ENCODE peak calls at places on chromosomes 7 and 10, in four cellular contexts. K is CD8-positive, alpha-beta T cell; O is breast epithelium; F is IMR-90. T is an unnamed sample.

GRCh38 chr10:6840766-6841165 is 260.7 kb upstream of the PRKCQ start:
- DNase-seq in K (no peak), F (peak; percentile 60), O (no peak), T (no peak)

GRCh38 chr7:100044719-100045118 is 4.9 kb upstream of the ZSCAN21 start:
- DNase-seq in K (no peak), F (no peak), O (no peak), T (no peak)

GRCh38 chr10:120998251-120998650 is 147.1 kb downstream of the WDR11 start:
- DNase-seq in O (no peak), F (no peak), K (no peak), T (no peak)

GRCh38 chr7:84113906-84114875 is 80.4 kb downstream of the SEMA3A start:
- DNase-seq in F (no peak), K (no peak), O (no peak), T (no peak)

GRCh38 chr7:107152011-107152410 is 16.8 kb upstream of the HBP1 start:
- DNase-seq in K (no peak), O (no peak), F (peak; percentile 74), T (no peak)

GRCh38 chr10:35912615-35913170 is 270.6 kb upstream of the FZD8 start:
- DNase-seq in F (peak; percentile 82), O (no peak), K (no peak), T (no peak)

GRCh38 chr7:108014747-108015682 is 12.1 kb upstream of the LAMB1 start:
- DNase-seq in F (peak; percentile 90), O (no peak), K (no peak), T (no peak)

GRCh38 chr7:73431041-73431835 is 2.3 kb upstream of the FZD9 start:
- DNase-seq in O (no peak), F (no peak), K (no peak), T (no peak)

GRCh38 chr10:9198611-9199010 is 1144.1 kb downstream of the GATA3 start:
- DNase-seq in O (no peak), K (no peak), F (peak; percentile 80), T (no peak)

GRCh38 chr7:155198206-155198892 is 99.3 kb upstream of the INSIG1 start:
- DNase-seq in F (no peak), K (no peak), O (no peak), T (no peak)
- H3K27ac ChIP-seq in F (no peak overlapping the region), K (no peak overlapping the region), O (no peak overlapping the region), T (no peak overlapping the region)

GRCh38 chr10:71979692-71980062 is 15.5 kb downstream of the CHST3 start:
- DNase-seq in K (no peak), F (no peak), O (no peak), T (no peak)
- H3K27ac ChIP-seq in K (no peak overlapping the region), F (no peak overlapping the region), O (peak overlapping the region; percentile 75), T (peak overlapping the region; percentile 95)

DNA sequence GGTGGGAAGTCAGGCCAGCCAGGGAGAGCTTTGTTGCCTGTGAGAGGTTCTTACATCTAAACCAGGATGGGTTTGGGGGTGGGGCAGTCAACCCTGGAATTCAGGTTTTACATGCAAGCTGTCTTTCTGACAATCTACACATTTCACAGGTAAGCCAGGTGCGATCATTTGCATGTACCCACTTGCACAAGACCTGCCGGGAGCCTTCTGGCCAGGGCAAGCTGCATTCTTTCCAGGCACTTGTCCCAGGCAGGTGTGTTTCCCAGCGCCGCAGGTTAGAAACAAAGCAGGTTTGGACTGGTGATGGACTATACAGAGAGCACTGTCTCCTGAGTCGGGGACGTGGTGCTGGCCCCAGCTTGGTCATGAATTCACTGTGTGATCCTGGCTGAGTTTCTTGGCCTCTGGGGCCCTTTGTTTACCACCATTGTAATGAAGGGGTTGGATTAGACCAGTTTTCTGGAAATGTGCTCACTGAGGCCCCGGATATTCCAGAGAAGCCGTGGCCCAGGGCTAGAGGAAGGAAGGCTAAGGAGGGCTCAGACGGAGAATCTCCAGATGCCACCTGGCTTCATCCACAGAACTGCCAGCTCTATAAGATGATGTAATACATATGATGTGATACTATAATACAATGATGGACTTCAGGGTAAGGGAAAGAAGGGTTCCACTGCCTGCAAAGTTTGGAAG is 205.2 kb upstream of the SVIL start:
- DNase-seq in O (peak; percentile 94), K (no peak), F (no peak), T (no peak)
- H3K27ac ChIP-seq in O (peak overlapping the region; percentile 83), K (no peak overlapping the region), F (no peak overlapping the region), T (no peak overlapping the region)

GRCh38 chr7:16792299-16792698 is 12.5 kb downstream of the AGR2 start:
- DNase-seq in O (no peak), K (no peak), F (no peak), T (no peak)

GRCh38 chr7:16791895-16792294 is 12.9 kb downstream of the AGR2 start:
- DNase-seq in F (no peak), K (no peak), O (no peak), T (no peak)

GRCh38 chr7:16791071-16791470 is 13.7 kb downstream of the AGR2 start:
- DNase-seq in F (no peak), K (no peak), O (no peak), T (no peak)

GRCh38 chr7:16794990-16795389 is 9.8 kb downstream of the AGR2 start:
- DNase-seq in O (no peak), F (no peak), K (no peak), T (no peak)

GRCh38 chr7:16795624-16796023 is 9.2 kb downstream of the AGR2 start:
- DNase-seq in O (no peak), K (no peak), F (no peak), T (no peak)
- H3K27ac ChIP-seq in O (no peak overlapping the region), K (no peak overlapping the region), F (no peak overlapping the region), T (no peak overlapping the region)

DNA sequence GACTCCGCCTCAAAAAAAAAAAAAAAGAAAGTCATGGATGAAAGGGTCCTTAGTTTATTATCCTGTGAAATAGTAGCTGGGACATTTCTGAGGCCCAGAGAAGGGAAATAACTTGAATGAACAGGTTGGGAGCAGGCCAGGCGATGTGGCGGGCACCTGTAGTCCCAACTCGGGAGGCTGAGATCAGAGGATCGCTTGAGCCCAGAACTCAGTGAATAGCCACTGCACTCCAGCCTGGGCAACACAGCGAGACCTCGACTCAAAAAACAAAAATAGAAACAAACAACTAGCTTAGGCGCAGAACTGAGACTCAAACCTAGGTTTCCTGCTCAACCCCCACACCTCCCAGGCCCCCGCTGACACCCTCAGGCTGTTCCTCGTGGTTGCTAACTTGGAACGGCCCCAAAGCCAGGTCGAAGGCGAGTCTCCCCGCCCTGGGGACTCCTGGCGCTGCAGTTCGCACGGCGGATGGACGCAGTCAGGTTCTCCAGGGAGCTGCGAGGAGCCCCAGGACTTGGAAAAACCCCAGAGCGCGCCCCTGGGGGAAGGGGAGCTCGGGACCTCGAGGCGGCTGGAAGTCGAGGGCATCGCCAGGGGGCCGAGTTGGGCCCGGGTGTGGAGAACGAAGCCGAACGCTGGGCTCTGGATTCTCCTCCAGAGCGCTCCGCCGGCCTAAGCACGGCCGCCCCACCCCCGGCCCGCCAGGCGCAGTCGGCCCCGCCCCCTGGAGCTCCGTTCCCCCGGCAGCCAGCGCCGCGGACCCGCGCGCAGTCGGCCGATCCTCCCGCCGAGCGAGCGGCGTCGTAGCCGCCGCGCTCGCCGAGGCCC is at the start of gene STOX1:
- DNase-seq in O (peak; percentile 20), K (peak; percentile 26), F (peak; percentile 51), T (peak; percentile 31)
- H3K27ac ChIP-seq in O (peak within 1 kb of the TSS; percentile 60), K (peak within 1 kb of the TSS; percentile 27), F (no peak within 1 kb of the TSS), T (peak within 1 kb of the TSS; percentile 60)

DNA sequence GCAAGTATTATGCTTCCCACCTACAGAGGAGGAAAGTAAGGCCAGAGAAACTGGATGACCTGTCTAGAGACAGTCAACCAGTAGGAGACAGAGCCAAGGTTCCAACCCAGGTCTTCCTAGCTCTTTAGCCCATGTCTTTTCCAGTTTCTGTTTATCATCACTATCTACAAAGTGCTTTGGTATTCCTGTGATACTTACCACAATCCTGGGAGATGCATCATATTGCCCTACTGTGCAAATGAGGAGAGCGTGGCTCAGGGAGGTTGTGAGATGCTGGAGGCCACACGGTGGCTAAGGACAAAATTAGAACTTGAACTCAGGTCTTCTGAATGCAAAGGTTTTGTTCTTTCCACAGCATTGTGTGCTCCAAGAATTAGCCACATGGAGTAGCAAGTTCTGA is 11.2 kb upstream of the PLEKHA1 start:
- DNase-seq in O (no peak), K (no peak), F (no peak), T (no peak)
- H3K27ac ChIP-seq in O (no peak overlapping the region), K (no peak overlapping the region), F (no peak overlapping the region), T (no peak overlapping the region)

GRCh38 chr7:134674424-134674823 is 27.8 kb downstream of the BPGM start:
- DNase-seq in K (no peak), F (no peak), O (no peak), T (no peak)

GRCh38 chr7:134679006-134679405 is 32.4 kb downstream of the BPGM start:
- DNase-seq in F (no peak), O (no peak), K (no peak), T (no peak)

GRCh38 chr7:134671670-134672069 is 25.0 kb downstream of the BPGM start:
- DNase-seq in F (no peak), K (no peak), O (no peak), T (no peak)

GRCh38 chr7:134678115-134678514 is 31.5 kb downstream of the BPGM start:
- DNase-seq in O (no peak), K (no peak), F (no peak), T (no peak)

GRCh38 chr7:134676743-134677142 is 30.1 kb downstream of the BPGM start:
- DNase-seq in O (no peak), F (no peak), K (no peak), T (no peak)
- H3K27ac ChIP-seq in O (no peak overlapping the region), F (no peak overlapping the region), K (no peak overlapping the region), T (no peak overlapping the region)

GRCh38 chr7:1100386-1100785 is 12.5 kb downstream of the GPER1 start:
- DNase-seq in F (no peak), O (no peak), K (no peak), T (no peak)
- H3K27ac ChIP-seq in F (no peak overlapping the region), O (no peak overlapping the region), K (no peak overlapping the region), T (peak overlapping the region; percentile 16)

DNA sequence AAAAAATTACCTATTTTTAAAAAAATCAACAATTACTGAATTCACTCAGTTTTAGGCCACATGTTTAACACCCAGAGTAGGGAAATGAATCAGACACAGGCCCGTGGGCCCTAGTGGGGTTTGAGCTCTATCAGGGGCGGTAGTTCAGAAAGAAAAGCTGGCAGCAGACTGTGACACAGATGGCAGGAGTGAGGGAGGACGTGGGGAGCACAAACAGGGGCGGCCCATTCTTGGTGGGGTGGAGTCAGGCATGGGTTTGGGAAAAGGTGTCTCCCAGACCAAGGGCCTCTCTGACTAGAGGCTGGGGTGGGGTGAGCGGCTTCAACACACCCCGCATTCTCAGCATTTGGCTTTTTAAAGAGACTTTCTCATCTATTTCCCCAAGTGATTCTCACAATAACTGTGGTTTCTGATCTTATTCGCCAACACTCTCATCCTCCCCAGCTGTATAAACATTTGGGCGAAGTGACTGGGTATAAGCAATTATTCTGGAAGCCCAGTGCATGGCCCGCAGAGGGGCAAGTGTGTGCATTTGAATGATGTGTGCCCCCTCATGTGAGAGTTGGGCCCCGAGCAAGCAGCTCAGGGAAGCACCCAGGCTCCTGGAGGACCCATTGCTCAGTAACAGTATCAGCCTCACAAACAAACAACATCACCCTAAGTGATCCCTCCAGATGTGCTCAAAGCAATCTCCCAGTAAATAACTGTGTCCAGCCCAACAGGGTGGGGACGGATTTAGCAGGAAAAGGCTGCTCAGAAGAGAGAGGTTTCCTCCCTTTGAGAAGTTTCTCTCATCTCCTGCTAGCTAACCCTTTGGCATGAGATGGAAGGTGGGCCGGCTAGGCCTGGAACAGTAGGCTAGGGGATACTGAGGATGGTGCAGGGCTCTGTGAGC is 437.6 kb upstream of the ZMIZ1 start:
- DNase-seq in F (peak; percentile 61), K (no peak), O (no peak), T (no peak)
- H3K27ac ChIP-seq in F (no peak overlapping the region), K (no peak overlapping the region), O (no peak overlapping the region), T (no peak overlapping the region)

T was measured in caudate nucleus.